ENCODE peak calls at places on chromosome 7, in eight cellular contexts. Z is hepatocyte, G is sigmoid colon, L is heart left ventricle, A is endothelial cell of umbilical vein, U is left ventricle myocardium inferior, D is adrenal gland, E is heart right ventricle. B is an unnamed sample.
A peak's percentile ranks its signal among the peaks of the same experiment; 100 is the strongest.

GRCh38 chr7:151383638-151384351 is 26.0 kb downstream of the WDR86 start:
- DNase-seq in Z (no peak), G (no peak), L (no peak), A (no peak), U (no peak), D (no peak), E (no peak), B (no peak)

GRCh38 chr7:30032310-30033125 is 4.3 kb downstream of the PLEKHA8 start:
- DNase-seq in Z (no peak), G (no peak), L (no peak), A (peak; percentile 61), U (no peak), D (no peak), E (no peak), B (no peak)

GRCh38 chr7:115805458-115805857 is 225.1 kb downstream of the TFEC start:
- DNase-seq in Z (no peak), G (no peak), L (no peak), A (no peak), U (no peak), D (no peak), E (no peak), B (no peak)

GRCh38 chr7:17659126-17659525 is 281.2 kb downstream of the SNX13 start:
- DNase-seq in Z (no peak), G (no peak), L (no peak), A (no peak), U (no peak), D (no peak), E (no peak), B (no peak)

GRCh38 chr7:69630292-69630691 is 32.0 kb downstream of the AUTS2 start:
- DNase-seq in Z (no peak), G (no peak), L (no peak), A (peak; percentile 1), U (no peak), D (peak; percentile 32), E (no peak), B (no peak)

GRCh38 chr7:21099432-21099831 is 312.7 kb upstream of the SP8 start:
- DNase-seq in Z (no peak), G (no peak), L (no peak), A (peak; percentile 15), U (no peak), D (no peak), E (no peak), B (no peak)

GRCh38 chr7:147492621-147493020 is 1097.9 kb upstream of the C7orf33 start:
- DNase-seq in Z (no peak), G (no peak), L (no peak), A (no peak), U (no peak), D (no peak), E (no peak), B (no peak)

GRCh38 chr7:134532155-134533089 is 5.1 kb downstream of the AKR1B10 start:
- DNase-seq in Z (no peak), G (no peak), L (no peak), A (no peak), U (no peak), D (no peak), E (no peak), B (no peak)

GRCh38 chr7:74305987-74306736 is 17.0 kb downstream of the CLIP2 start:
- DNase-seq in Z (no peak), G (no peak), L (no peak), A (no peak), U (no peak), D (no peak), E (no peak), B (no peak)

GRCh38 chr7:70569335-70569819 is 562.6 kb upstream of the GALNT17 start:
- DNase-seq in Z (no peak), G (no peak), L (no peak), A (no peak), U (no peak), D (no peak), E (no peak), B (no peak)

GRCh38 chr7:43482679-43483252 is 100.1 kb upstream of the STK17A start:
- DNase-seq in Z (no peak), G (no peak), L (no peak), A (no peak), U (no peak), D (no peak), E (no peak), B (no peak)

GRCh38 chr7:133910761-133911160 is 216.4 kb upstream of the LRGUK start:
- DNase-seq in Z (no peak), G (no peak), L (no peak), A (no peak), U (no peak), D (no peak), E (no peak), B (no peak)

GRCh38 chr7:610531-611280 is 91.1 kb upstream of the PDGFA start:
- DNase-seq in Z (peak; percentile 47), G (no peak), L (peak; percentile 61), A (peak; percentile 74), U (peak; percentile 59), D (no peak), E (peak; percentile 63), B (no peak)

GRCh38 chr7:80312139-80312661 is 177.6 kb downstream of the GNAI1 start:
- DNase-seq in Z (peak; percentile 51), G (no peak), L (no peak), A (peak; percentile 97), U (no peak), D (peak; percentile 33), E (no peak), B (no peak)

GRCh38 chr7:155172141-155172540 is 102.0 kb downstream of the HTR5A start:
- DNase-seq in Z (no peak), G (no peak), L (no peak), A (no peak), U (no peak), D (no peak), E (no peak), B (no peak)

GRCh38 chr7:88377421-88377820 is 70.7 kb upstream of the STEAP4 start:
- DNase-seq in Z (peak; percentile 50), G (no peak), L (no peak), A (no peak), U (no peak), D (no peak), E (no peak), B (no peak)

DNA sequence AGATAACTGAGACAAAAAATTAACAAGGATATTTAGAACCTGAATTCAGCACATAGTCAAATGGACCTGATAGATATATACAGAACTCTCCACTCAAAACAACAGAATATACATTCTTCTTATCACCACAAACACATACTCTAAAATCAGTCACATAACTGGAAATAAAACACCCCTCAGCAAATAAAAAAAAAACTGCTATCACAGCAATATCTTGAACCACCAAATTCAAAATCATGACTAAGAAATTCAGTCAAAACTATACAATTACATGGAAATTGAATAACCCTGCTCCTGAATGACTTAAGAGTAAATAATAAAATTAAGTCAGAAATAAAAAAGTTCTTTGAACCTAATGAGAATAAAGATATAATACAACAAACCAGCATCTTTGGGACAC is 30.0 kb upstream of the ZNF722 start:
- DNase-seq in Z (no peak), G (no peak), L (no peak), A (no peak), U (no peak), D (no peak), E (no peak), B (no peak)
- H3K9me3 ChIP-seq in Z (peaks cover 3% of the 10 kb centered on the region), G (peaks cover 3% of the 10 kb centered on the region), L (no peaks in the 10 kb centered on the region), A (peaks cover 2% of the 10 kb centered on the region), U (peaks cover 52% of the 10 kb centered on the region), D (no peaks in the 10 kb centered on the region), E (no peaks in the 10 kb centered on the region), B (no peaks in the 10 kb centered on the region)

GRCh38 chr7:75914655-75915415 is at the start of gene POR:
- DNase-seq in Z (peak; percentile 96), G (peak; percentile 97), L (peak; percentile 98), A (peak; percentile 94), U (peak; percentile 96), D (peak; percentile 98), E (peak; percentile 95), B (peak; percentile 92)
- TF ChIP-seq CTCF in Z (no peak), G (no peak), L (peak; percentile 45), A (no peak), U (peak; percentile 22), D (no peak), E (no peak), B (no peak)

GRCh38 chr7:137949416-137950262 is 52.2 kb downstream of the CREB3L2 start:
- DNase-seq in Z (no peak), G (no peak), L (no peak), A (peak; percentile 53), U (no peak), D (no peak), E (no peak), B (no peak)
- H3K4me1 ChIP-seq in Z (peaks cover 46% of the 10 kb centered on the region), G (peaks cover 40% of the 10 kb centered on the region), L (peaks cover 12% of the 10 kb centered on the region), A (peaks cover 3% of the 10 kb centered on the region), U (peaks cover 60% of the 10 kb centered on the region), D (peaks cover 29% of the 10 kb centered on the region), E (peaks cover 75% of the 10 kb centered on the region), B (peaks cover 93% of the 10 kb centered on the region)

DNA sequence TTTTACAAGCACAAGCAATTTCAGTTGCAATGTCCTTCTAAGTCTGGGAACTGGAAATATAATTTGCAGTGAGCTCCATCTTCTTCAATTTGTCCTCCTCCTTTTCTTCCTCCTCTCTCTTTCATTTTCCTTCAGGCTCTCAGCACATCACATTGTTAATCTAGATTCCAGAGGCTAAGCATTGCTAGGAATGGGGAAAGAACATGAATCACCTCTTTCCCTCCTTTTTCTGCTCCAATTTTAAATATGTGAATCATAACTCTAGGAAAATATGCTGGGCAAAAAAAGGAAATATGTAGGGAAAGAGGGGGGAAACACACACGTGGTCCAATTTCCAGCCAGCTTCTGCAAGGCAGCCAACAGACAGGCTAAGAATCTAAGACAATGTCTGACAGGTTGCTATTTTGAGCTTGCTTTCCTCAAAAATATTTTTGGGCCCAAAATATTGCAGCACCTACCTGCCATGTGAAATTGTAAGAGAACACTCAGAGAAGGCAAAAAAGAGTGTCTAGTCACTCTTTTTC is 72.7 kb upstream of the NUPR2 start:
- DNase-seq in Z (no peak), G (no peak), L (no peak), A (no peak), U (no peak), D (no peak), E (no peak), B (no peak)
- H3K9me3 ChIP-seq in Z (peaks cover under 1% of the 10 kb centered on the region), G (no peaks in the 10 kb centered on the region), L (no peaks in the 10 kb centered on the region), A (no peaks in the 10 kb centered on the region), U (no peaks in the 10 kb centered on the region), D (no peaks in the 10 kb centered on the region), E (no peaks in the 10 kb centered on the region), B (no peaks in the 10 kb centered on the region)

GRCh38 chr7:121079425-121080169 is 91.1 kb downstream of the CPED1 start:
- DNase-seq in Z (peak; percentile 37), G (no peak), L (no peak), A (no peak), U (no peak), D (no peak), E (no peak), B (no peak)
- TF ChIP-seq CTCF in Z (peak; percentile 28), G (no peak), L (no peak), A (no peak), U (peak; percentile 24), D (peak; percentile 10), E (no peak), B (peak; percentile 47)

DNA sequence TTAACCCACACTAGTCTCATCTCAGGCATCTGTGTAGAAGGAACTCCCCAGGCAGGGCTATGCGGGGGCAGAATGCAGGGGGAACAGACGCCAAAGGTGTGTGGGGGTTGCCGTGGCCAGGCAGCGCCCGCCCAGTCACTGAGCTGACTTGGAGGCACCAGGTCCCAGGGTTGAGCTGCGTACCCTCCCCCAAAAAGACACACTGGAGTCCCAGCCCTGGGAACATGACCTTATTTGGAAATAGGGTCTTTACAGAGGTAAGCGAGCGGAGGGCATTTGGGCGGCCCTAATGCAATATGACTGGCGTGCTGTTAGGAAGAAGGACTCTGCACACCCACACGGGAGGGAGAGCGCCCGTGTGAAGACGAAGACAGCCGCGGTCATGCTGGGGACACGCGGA is 274.5 kb downstream of the DNAJB6 start:
- DNase-seq in Z (no peak), G (peak; percentile 40), L (no peak), A (no peak), U (no peak), D (no peak), E (no peak), B (no peak)
- H3K4me1 ChIP-seq in Z (no peaks in the 10 kb centered on the region), G (peaks cover 12% of the 10 kb centered on the region), L (no peaks in the 10 kb centered on the region), A (no peaks in the 10 kb centered on the region), U (peaks cover 19% of the 10 kb centered on the region), D (no peaks in the 10 kb centered on the region), E (peaks cover 22% of the 10 kb centered on the region), B (no peaks in the 10 kb centered on the region)

B was measured in tibial artery.